ENCODE peak calls at places on chromosomes 6 and 20, in five cellular contexts. S is cerebellum, C is NCI-H510A, A is choroid plexus epithelial cell, L is HTR-8/SVneo. N is an unnamed sample.

GRCh38 chr6:28248916-28249315 is 3.2 kb downstream of the ZKSCAN4 start:
- DNase-seq in C (no peak), S (no peak), L (no peak), A (no peak), N (no peak)

GRCh38 chr6:109458774-109459531 is 3.4 kb upstream of the MICAL1 start:
- DNase-seq in C (no peak), S (no peak), A (no peak), L (no peak), N (no peak)

GRCh38 chr6:2819115-2819514 is 22.5 kb downstream of the SERPINB1 start:
- DNase-seq in C (no peak), S (no peak), L (no peak), A (no peak), N (no peak)

GRCh38 chr6:41678511-41679084 is 40.3 kb downstream of the MDFI start:
- DNase-seq in C (no peak), L (no peak), A (no peak), S (no peak), N (no peak)

GRCh38 chr6:136086686-136087085 is 163.4 kb downstream of the MTFR2 start:
- DNase-seq in C (no peak), S (no peak), L (no peak), A (no peak), N (no peak)

GRCh38 chr6:62283828-62284411 is 2.1 kb downstream of the KHDRBS2 start:
- DNase-seq in A (peak), C (no peak), S (peak), L (no peak), N (peak)

GRCh38 chr6:21593927-21594421 is 423 bp downstream of the SOX4 start:
- DNase-seq in C (peak), A (peak), L (no peak), S (peak), N (no peak)

GRCh38 chr20:29878281-29878741 is 1379.2 kb upstream of the DEFB115 start:
- DNase-seq in A (peak), C (peak), L (no peak), S (no peak), N (no peak)

GRCh38 chr20:38920851-38921250 is 5.4 kb upstream of the FAM83D start:
- DNase-seq in S (no peak), L (no peak), C (no peak), A (no peak), N (no peak)

GRCh38 chr20:35883341-35883777 is 70.9 kb downstream of the SCAND1 start:
- DNase-seq in C (no peak), A (no peak), S (no peak), L (no peak), N (no peak)

GRCh38 chr20:32903666-32904175 is 45.0 kb downstream of the EFCAB8 start:
- DNase-seq in A (no peak), S (no peak), C (no peak), L (no peak), N (no peak)

GRCh38 chr6:75278474-75279077 is 6.0 kb downstream of the TMEM30A start:
- DNase-seq in A (no peak), L (no peak), S (no peak), C (no peak), N (no peak)

N was measured in mesenchymal stem cell.